ENCODE peak calls at places on chromosomes 13 and 19, in four cellular contexts. One of them, this sample, is unnamed.

GRCh38 chr13:24271611-24272451 is 37.5 kb upstream of the C1QTNF9 start:
- DNase-seq in SK-N-SH: peak
- DNase-seq in K562: no peak
- DNase-seq in H1: no peak
- DNase-seq in this sample: no peak

GRCh38 chr19:49490287-49491029 is 3.0 kb downstream of the RPL13A start:
- DNase-seq in SK-N-SH: no peak
- DNase-seq in K562: peak
- DNase-seq in H1: no peak
- DNase-seq in this sample: no peak

GRCh38 chr13:73268306-73268705 is 209.5 kb downstream of the KLF5 start:
- DNase-seq in SK-N-SH: no peak
- DNase-seq in K562: no peak
- DNase-seq in H1: no peak
- DNase-seq in this sample: no peak

GRCh38 chr19:42455621-42456081 is 12.9 kb upstream of the CXCL17 start:
- DNase-seq in SK-N-SH: no peak
- DNase-seq in K562: no peak
- DNase-seq in H1: no peak
- DNase-seq in this sample: no peak

GRCh38 chr13:105207586-105208293 is 1327.7 kb downstream of the EFNB2 start:
- DNase-seq in SK-N-SH: no peak
- DNase-seq in K562: no peak
- DNase-seq in H1: no peak
- DNase-seq in this sample: no peak

GRCh38 chr13:98143601-98144500 is 957 bp downstream of the FARP1 start:
- DNase-seq in SK-N-SH: peak
- DNase-seq in K562: no peak
- DNase-seq in H1: no peak
- DNase-seq in this sample: peak

GRCh38 chr13:58619396-58620113 is 988.0 kb downstream of the PCDH17 start:
- DNase-seq in SK-N-SH: peak
- DNase-seq in K562: no peak
- DNase-seq in H1: no peak
- DNase-seq in this sample: no peak

GRCh38 chr13:42495751-42496150 is 78.2 kb upstream of the TNFSF11 start:
- DNase-seq in SK-N-SH: no peak
- DNase-seq in K562: no peak
- DNase-seq in H1: no peak
- DNase-seq in this sample: no peak

GRCh38 chr13:85806553-85807175 is 7.4 kb upstream of the SLITRK6 start:
- DNase-seq in SK-N-SH: peak
- DNase-seq in K562: peak
- DNase-seq in H1: no peak
- DNase-seq in this sample: no peak

GRCh38 chr19:55340784-55341147 is 1.1 kb downstream of the KMT5C start:
- DNase-seq in SK-N-SH: peak
- DNase-seq in K562: no peak
- DNase-seq in H1: no peak
- DNase-seq in this sample: peak

GRCh38 chr13:98263841-98264240 is 86.8 kb upstream of the RNF113B start:
- DNase-seq in SK-N-SH: no peak
- DNase-seq in K562: no peak
- DNase-seq in H1: no peak
- DNase-seq in this sample: no peak

GRCh38 chr13:41058229-41059070 is 2.9 kb upstream of the WBP4 start:
- DNase-seq in SK-N-SH: no peak
- DNase-seq in K562: no peak
- DNase-seq in H1: no peak
- DNase-seq in this sample: no peak

GRCh38 chr13:51453308-51453958 is 597 bp upstream of the INTS6 start:
- DNase-seq in SK-N-SH: peak
- DNase-seq in K562: peak
- DNase-seq in H1: no peak
- DNase-seq in this sample: peak

GRCh38 chr13:51731759-51732158 is 72.2 kb downstream of the DHRS12 start:
- DNase-seq in SK-N-SH: no peak
- DNase-seq in K562: no peak
- DNase-seq in H1: no peak
- DNase-seq in this sample: no peak

GRCh38 chr19:15702590-15702930 is 25.3 kb upstream of the OR10H2 start:
- DNase-seq in SK-N-SH: peak
- DNase-seq in K562: peak
- DNase-seq in H1: no peak
- DNase-seq in this sample: no peak

GRCh38 chr13:111385182-111385857 is 64.9 kb downstream of the TEX29 start:
- DNase-seq in SK-N-SH: no peak
- DNase-seq in K562: no peak
- DNase-seq in H1: no peak
- DNase-seq in this sample: no peak

GRCh38 chr13:65913173-65913572 is 1317.0 kb downstream of the PCDH9 start:
- DNase-seq in SK-N-SH: no peak
- DNase-seq in K562: no peak
- DNase-seq in H1: no peak
- DNase-seq in this sample: no peak

GRCh38 chr13:111114362-111115050 is 604 bp upstream of the ARHGEF7 start:
- DNase-seq in SK-N-SH: peak
- DNase-seq in K562: no peak
- DNase-seq in H1: no peak
- DNase-seq in this sample: peak

GRCh38 chr13:91355099-91355825 is 7.8 kb downstream of the MIR17HG start:
- DNase-seq in SK-N-SH: no peak
- DNase-seq in K562: no peak
- DNase-seq in H1: no peak
- DNase-seq in this sample: no peak
- TF ChIP-seq TEAD4 in SK-N-SH: no peak
- TF ChIP-seq TEAD4 in K562: no peak
- TF ChIP-seq TEAD4 in H1: no peak
- TF ChIP-seq TEAD4 in this sample: no peak

DNA sequence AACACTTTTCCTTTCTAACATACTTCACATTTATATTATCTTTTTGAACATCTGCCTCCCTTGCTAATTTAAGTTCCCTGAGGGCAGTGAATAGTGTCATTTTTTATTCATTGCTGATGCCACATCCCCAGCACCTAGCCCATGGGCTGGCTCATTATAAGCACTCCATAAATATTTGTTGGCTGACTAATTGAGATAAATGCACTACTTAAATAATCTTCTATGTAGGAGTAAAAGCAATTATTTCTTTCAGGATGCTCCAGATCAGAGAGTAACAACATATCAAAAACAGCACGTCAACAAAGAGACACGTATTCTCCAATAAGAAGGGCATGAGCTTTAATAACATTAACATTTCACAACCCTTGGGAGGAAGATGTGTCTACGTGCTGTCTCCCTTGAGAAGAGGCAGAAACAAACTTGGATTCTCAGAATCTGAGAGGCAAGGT is 228.2 kb downstream of the LHFPL6 start:
- DNase-seq in SK-N-SH: no peak
- DNase-seq in K562: no peak
- DNase-seq in H1: no peak
- DNase-seq in this sample: no peak
- TF ChIP-seq TEAD4 in SK-N-SH: no peak
- TF ChIP-seq TEAD4 in K562: no peak
- TF ChIP-seq TEAD4 in H1: no peak
- TF ChIP-seq TEAD4 in this sample: no peak

DNA sequence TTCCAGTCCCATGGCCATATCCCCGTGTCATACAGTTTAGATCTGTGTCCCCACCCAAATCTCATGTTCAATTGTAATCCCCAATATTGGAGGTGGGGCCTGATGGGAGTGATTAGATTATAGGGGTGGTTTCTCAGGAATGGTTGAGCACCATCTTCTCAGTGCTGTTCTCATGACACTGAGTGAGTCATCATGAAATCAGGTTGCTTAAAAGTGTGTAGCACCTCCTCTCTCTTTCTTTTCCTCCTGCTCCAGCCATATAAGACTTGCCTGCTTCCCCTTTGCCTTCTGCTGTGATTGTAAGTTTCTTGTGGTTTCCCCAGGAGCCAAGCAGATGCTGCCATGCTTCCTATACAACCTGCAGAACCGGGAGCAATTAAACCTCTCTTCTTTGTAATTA is 197.8 kb downstream of the NALCN start:
- DNase-seq in SK-N-SH: no peak
- DNase-seq in K562: no peak
- DNase-seq in H1: no peak
- DNase-seq in this sample: no peak
- TF ChIP-seq TEAD4 in SK-N-SH: no peak
- TF ChIP-seq TEAD4 in K562: no peak
- TF ChIP-seq TEAD4 in H1: no peak
- TF ChIP-seq TEAD4 in this sample: no peak

GRCh38 chr19:39672473-39672872 is 16.8 kb downstream of the LGALS16 start:
- DNase-seq in SK-N-SH: no peak
- DNase-seq in K562: no peak
- DNase-seq in H1: no peak
- DNase-seq in this sample: no peak

GRCh38 chr19:39670998-39671397 is 15.3 kb downstream of the LGALS16 start:
- DNase-seq in SK-N-SH: no peak
- DNase-seq in K562: no peak
- DNase-seq in H1: no peak
- DNase-seq in this sample: no peak

GRCh38 chr19:39676004-39676403 is 20.3 kb downstream of the LGALS16 start:
- DNase-seq in SK-N-SH: no peak
- DNase-seq in K562: no peak
- DNase-seq in H1: no peak
- DNase-seq in this sample: no peak

DNA sequence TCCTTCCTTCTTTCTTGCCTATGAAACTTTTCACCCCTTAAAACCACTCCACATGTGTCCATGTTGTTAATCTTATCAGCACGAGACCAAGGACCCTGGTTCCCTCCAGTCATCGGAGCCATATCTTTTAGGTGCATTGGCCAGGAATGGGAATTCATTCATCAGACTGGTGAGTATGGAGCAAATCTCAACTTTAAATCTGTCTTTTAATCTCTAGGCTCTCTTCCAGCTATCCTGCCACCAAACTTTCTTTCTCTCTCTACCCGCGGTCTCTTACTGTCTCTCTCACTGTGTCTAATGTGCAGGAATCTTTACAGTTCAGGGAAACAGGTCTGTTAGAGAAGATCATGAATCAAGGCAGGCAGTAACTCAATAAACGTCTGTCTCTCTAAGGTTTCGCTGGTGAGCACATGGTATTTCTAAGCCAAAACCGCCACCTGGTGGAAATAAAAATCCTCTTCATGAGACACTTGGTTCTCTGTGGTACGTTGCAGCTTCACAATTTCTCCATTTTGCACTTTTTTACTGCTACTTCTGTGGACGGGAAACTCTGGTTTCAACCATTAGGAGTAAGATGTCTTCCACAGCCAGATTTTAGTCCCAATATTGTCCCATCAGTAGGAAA is 16.1 kb downstream of the LGALS16 start:
- DNase-seq in SK-N-SH: peak
- DNase-seq in K562: no peak
- DNase-seq in H1: peak
- DNase-seq in this sample: peak
- TF ChIP-seq TEAD4 in SK-N-SH: no peak
- TF ChIP-seq TEAD4 in K562: no peak
- TF ChIP-seq TEAD4 in H1: no peak
- TF ChIP-seq TEAD4 in this sample: no peak

DNA sequence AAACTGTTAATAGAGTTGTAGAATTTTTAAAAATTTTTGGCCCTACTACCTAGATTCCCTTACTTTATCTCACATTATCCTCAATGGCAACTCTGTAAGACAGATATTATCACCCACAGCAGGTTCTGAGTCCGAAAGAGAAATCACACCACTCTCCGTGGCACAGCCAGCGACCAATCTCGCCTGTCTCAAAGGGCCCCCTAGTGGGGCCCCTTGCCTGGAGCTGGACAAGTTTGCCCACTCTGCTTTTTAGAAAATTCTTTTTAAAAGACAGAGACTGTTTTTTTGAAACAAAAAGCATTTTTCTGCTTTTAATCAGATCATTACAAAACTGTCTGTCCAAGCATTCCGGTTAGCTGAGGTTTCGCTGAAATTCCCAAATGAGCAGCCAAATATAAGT is 21.7 kb downstream of the PHF11 start:
- DNase-seq in SK-N-SH: no peak
- DNase-seq in K562: no peak
- DNase-seq in H1: no peak
- DNase-seq in this sample: peak
- TF ChIP-seq TEAD4 in SK-N-SH: no peak
- TF ChIP-seq TEAD4 in K562: no peak
- TF ChIP-seq TEAD4 in H1: no peak
- TF ChIP-seq TEAD4 in this sample: no peak

GRCh38 chr19:50677636-50678035 is 28.4 kb downstream of the C19orf81 start:
- DNase-seq in SK-N-SH: no peak
- DNase-seq in K562: no peak
- DNase-seq in H1: no peak
- DNase-seq in this sample: no peak

GRCh38 chr19:50676625-50677197 is 27.5 kb downstream of the C19orf81 start:
- DNase-seq in SK-N-SH: no peak
- DNase-seq in K562: no peak
- DNase-seq in H1: no peak
- DNase-seq in this sample: no peak

GRCh38 chr19:50678323-50678722 is 29.1 kb downstream of the C19orf81 start:
- DNase-seq in SK-N-SH: no peak
- DNase-seq in K562: no peak
- DNase-seq in H1: no peak
- DNase-seq in this sample: no peak

DNA sequence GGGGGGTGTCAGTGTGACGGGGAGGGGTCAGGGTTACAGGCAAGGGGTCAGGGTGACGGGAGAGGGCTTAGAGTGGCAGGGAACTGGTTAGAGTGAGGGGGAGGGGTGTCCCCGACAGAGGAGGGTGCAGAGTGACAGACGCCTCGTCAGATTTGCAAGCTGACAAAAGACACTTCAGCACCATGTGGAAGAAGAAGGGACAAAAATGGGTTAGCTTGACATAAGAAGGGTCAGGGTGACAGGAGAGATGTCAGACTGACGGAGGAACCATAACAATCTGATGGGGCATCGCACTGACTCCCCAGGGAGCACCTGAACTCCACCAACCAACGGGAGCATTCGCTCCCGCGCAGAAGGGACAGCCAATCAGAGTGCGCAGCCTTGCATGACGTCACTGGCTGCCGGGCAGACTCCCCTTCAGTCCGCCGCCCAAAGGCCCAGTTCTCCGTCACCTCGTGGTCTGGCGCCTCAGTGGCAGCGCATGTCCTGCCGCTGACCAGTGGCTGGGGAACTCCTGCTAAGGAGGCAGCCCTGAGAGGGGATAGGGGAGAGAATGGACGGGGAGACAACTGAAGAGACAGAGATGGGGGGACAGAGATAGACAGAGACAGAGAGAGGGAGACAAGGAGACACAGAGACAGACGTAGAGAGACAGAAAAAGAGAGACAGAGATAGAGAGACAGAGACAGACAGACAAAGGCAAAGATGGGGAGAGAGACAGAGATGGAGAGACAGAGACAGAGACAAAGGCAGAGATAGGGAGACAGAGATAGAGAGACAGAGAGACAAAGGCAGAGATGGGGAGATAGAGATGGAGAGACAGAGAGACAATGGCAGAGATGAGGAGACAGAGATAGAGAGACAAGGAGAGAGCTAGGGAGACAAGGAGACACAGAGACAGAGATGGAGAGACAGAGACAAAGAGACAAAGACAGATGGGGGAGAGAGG is 30.2 kb downstream of the C19orf81 start:
- DNase-seq in SK-N-SH: peak
- DNase-seq in K562: peak
- DNase-seq in H1: no peak
- DNase-seq in this sample: peak
- TF ChIP-seq TEAD4 in SK-N-SH: no peak
- TF ChIP-seq TEAD4 in K562: no peak
- TF ChIP-seq TEAD4 in H1: no peak
- TF ChIP-seq TEAD4 in this sample: no peak

This sample was measured in WTC11.